ENCODE peak calls at places on chromosomes 12 and 14, in five cellular contexts. Y, F, V, Z and E are unnamed samples.

GRCh38 chr14:53715390-53715730 is 241.3 kb downstream of the BMP4 start:
- DNase-seq in F (no peak), Z (peak; percentile 27), V (no peak), Y (no peak), E (no peak)

GRCh38 chr14:81516941-81517797 is 16.5 kb downstream of the SEL1L start:
- DNase-seq in V (no peak), Y (no peak), F (peak; percentile 24), Z (no peak), E (no peak)

GRCh38 chr14:69259531-69260245 is at the start of gene GALNT16:
- DNase-seq in Z (peak; percentile 44), V (peak; percentile 43), Y (peak; percentile 80), F (peak; percentile 42), E (no peak)

GRCh38 chr14:101721951-101722661 is 39.4 kb upstream of the PPP2R5C start:
- DNase-seq in Y (no peak), F (no peak), V (no peak), Z (peak; percentile 66), E (no peak)

GRCh38 chr12:716506-716905 is 35.9 kb upstream of the WNK1 start:
- DNase-seq in V (peak; percentile 36), Y (no peak), Z (no peak), F (no peak), E (peak; percentile 14)

GRCh38 chr14:101772770-101773169 is 11.3 kb downstream of the PPP2R5C start:
- DNase-seq in Z (peak; percentile 92), Y (no peak), F (no peak), V (no peak), E (no peak)

GRCh38 chr12:50764861-50765324 is 992 bp downstream of the ATF1 start:
- DNase-seq in Y (no peak), V (no peak), F (no peak), Z (no peak), E (peak; percentile 70)

GRCh38 chr14:54627718-54628345 is 60.9 kb downstream of the SAMD4A start:
- DNase-seq in Y (no peak), Z (no peak), F (no peak), V (peak; percentile 44), E (no peak)

GRCh38 chr12:132685400-132685799 is 1.7 kb downstream of the POLE start:
- DNase-seq in F (no peak), Y (no peak), Z (no peak), V (no peak), E (no peak)

GRCh38 chr14:69153848-69154208 is 909 bp upstream of the DCAF5 start:
- DNase-seq in F (peak; percentile 46), Z (no peak), Y (no peak), V (peak; percentile 24), E (peak; percentile 39)

GRCh38 chr12:93719710-93720109 is 42.5 kb downstream of the CRADD start:
- DNase-seq in Z (no peak), F (no peak), Y (no peak), V (no peak), E (no peak)

GRCh38 chr14:97948841-97949240 is 1151.7 kb downstream of the VRK1 start:
- DNase-seq in F (no peak), Y (no peak), V (no peak), Z (no peak), E (no peak)

GRCh38 chr14:63308723-63309317 is 9.9 kb downstream of the GPHB5 start:
- DNase-seq in Z (peak; percentile 31), Y (no peak), V (no peak), F (no peak), E (peak; percentile 46)

GRCh38 chr12:63103489-63104131 is 47.4 kb downstream of the AVPR1A start:
- DNase-seq in F (no peak), Z (no peak), V (no peak), Y (no peak), E (peak; percentile 20)

GRCh38 chr12:11321980-11322379 is 11.7 kb upstream of the PRB4 start:
- DNase-seq in F (no peak), Y (no peak), Z (no peak), V (no peak), E (no peak)

GRCh38 chr12:1812650-1813302 is 7.6 kb upstream of the LRTM2 start:
- DNase-seq in Z (no peak), F (no peak), Y (peak; percentile 85), V (no peak), E (no peak)

GRCh38 chr12:26125451-26126339 is 858 bp upstream of the BHLHE41 start:
- DNase-seq in Z (peak; percentile 92), V (peak; percentile 76), F (peak; percentile 93), Y (peak; percentile 89), E (no peak)

GRCh38 chr12:11186837-11187236 is at the start of gene TAS2R42:
- DNase-seq in V (no peak), Z (no peak), F (no peak), Y (no peak), E (no peak)

GRCh38 chr12:6631549-6631961 is 4.2 kb downstream of the LPAR5 start:
- DNase-seq in V (no peak), Z (no peak), F (no peak), Y (no peak), E (peak; percentile 54)

GRCh38 chr12:6626654-6627283 is 9.0 kb downstream of the LPAR5 start:
- DNase-seq in F (no peak), Z (no peak), V (no peak), Y (no peak), E (peak; percentile 80)

GRCh38 chr12:6632026-6632978 is 3.5 kb downstream of the LPAR5 start:
- DNase-seq in F (peak; percentile 37), Z (peak; percentile 17), Y (no peak), V (no peak), E (peak; percentile 96)

GRCh38 chr12:6630696-6631095 is 5.1 kb downstream of the LPAR5 start:
- DNase-seq in F (no peak), V (no peak), Y (no peak), Z (no peak), E (no peak)

GRCh38 chr12:6627598-6627997 is 8.2 kb downstream of the LPAR5 start:
- DNase-seq in V (no peak), Z (no peak), F (no peak), Y (no peak), E (peak; percentile 84)
- H3K4me1 ChIP-seq in V (peaks cover 17% of the 10 kb centered on the region), Z (no peaks in the 10 kb centered on the region), F (no peaks in the 10 kb centered on the region), Y (no peaks in the 10 kb centered on the region), E (peaks cover 79% of the 10 kb centered on the region)

DNA sequence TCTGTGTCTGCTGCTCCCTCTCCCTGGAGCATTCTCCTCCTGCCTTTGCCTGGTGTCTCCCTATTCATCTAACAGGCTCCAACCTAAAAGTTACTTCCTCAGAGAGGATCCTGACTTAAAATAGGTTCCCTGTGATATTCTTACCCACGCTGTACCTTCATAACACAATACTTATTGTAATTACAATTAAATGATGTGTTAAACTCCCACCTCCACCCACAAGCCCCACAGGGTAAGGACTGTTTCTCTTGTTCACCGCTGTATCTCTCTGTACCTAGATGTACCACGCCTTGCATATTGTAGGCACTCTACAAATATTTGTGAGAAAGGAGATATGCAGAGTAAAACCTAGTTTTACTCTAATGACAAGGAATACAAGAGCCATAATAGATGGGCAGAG is 5.0 kb downstream of the HEBP1 start:
- DNase-seq in Z (no peak), V (no peak), F (no peak), Y (no peak), E (no peak)
- H3K27ac ChIP-seq in Z (no peak overlapping the region), V (no peak overlapping the region), F (peak overlapping the region; percentile 96), Y (no peak overlapping the region), E (no peak overlapping the region)

GRCh38 chr12:21941522-21942376 is 523 bp upstream of the ABCC9 start:
- DNase-seq in F (peak; percentile 52), Z (no peak), V (peak; percentile 71), Y (peak; percentile 81), E (no peak)
- TF ChIP-seq CTCF in F (peak; percentile 22), Z (no peak), V (peak; percentile 69), Y (peak; percentile 28), E (no peak)

GRCh38 chr14:21121106-21121505 is 20.2 kb downstream of the TMEM253 start:
- DNase-seq in Z (no peak), V (no peak), F (no peak), Y (no peak), E (no peak)
- H3K4me1 ChIP-seq in Z (no peaks in the 10 kb centered on the region), V (no peaks in the 10 kb centered on the region), F (no peaks in the 10 kb centered on the region), Y (no peaks in the 10 kb centered on the region), E (no peaks in the 10 kb centered on the region)

DNA sequence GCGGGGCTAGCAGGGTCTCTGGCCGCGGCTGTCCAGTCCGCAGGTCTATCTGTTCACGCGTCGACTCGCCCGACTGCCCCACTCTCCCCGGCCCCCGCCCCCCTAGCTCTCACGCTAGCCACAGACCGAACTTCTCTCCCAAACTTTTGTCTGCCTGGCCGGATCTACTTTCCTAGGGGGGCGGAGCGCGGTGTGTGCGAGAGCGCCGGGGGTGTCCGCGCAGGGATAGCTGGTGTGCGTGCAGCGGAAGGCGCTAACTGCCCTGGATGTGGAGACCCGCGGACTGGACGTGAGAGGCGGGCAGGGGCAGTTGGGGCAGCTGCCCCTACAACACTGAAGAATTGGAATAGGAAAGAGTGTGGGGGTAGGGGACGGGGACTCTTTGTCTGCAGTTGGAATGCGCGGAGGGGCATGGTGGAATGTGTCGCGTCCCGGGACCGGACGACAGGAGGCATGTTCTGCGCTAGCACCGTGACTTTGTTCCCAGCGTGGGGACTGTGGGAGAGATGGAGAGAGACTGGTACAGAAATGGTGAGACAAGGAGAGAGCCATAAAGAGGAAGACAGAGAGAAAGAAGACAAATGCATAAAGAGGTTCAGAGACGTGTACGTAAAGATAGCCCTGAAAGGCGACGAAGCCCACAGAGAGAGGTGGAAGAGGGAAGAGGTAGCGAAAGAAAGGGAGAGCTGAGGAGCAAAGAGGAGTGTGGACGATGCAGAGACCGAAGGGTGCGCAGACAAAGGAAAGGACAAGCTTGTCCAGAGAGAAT is at the start of gene AJUBA:
- DNase-seq in Y (peak; percentile 93), V (peak; percentile 93), F (peak; percentile 91), Z (peak; percentile 82), E (no peak)
- H3K27ac ChIP-seq in Y (peak within 1 kb of the TSS; percentile 72), V (peak within 1 kb of the TSS; percentile 90), F (peak within 1 kb of the TSS; percentile 87), Z (no peak within 1 kb of the TSS), E (no peak within 1 kb of the TSS)

GRCh38 chr14:99224116-99224910 is 47.7 kb downstream of the BCL11B start:
- DNase-seq in F (no peak), Z (no peak), V (no peak), Y (no peak), E (no peak)
- TF ChIP-seq CTCF in F (no peak), Z (no peak), V (no peak), Y (no peak), E (no peak)